ENCODE peak calls at places on chromosome 20, in six cellular contexts. O is A549, V is GM12878, X is H1, E is HepG2, W is K562. Z is an unnamed sample.

GRCh38 chr20:44714701-44715494 is at the start of gene CCN5:
- DNase-seq in O (peak), V (no peak), X (no peak), E (peak), W (peak), Z (peak)

GRCh38 chr20:46954490-46955038 is 59.9 kb downstream of the EYA2 start:
- DNase-seq in O (peak), V (no peak), X (no peak), E (no peak), W (no peak), Z (peak)

GRCh38 chr20:2742934-2743559 is 50.5 kb downstream of the EBF4 start:
- DNase-seq in O (peak), V (no peak), X (peak), E (peak), W (peak), Z (peak)

GRCh38 chr20:63469019-63469712 is 3.3 kb downstream of the KCNQ2 start:
- DNase-seq in O (no peak), V (no peak), X (no peak), E (no peak), W (no peak), Z (no peak)

GRCh38 chr20:14193443-14193842 is 144.0 kb downstream of the FLRT3 start:
- DNase-seq in O (peak), V (no peak), X (no peak), E (no peak), W (no peak), Z (no peak)

GRCh38 chr20:63775096-63775978 is 35.8 kb downstream of the SLC2A4RG start:
- DNase-seq in O (no peak), V (no peak), X (no peak), E (no peak), W (peak), Z (peak)

GRCh38 chr20:7984192-7984591 is 35.4 kb downstream of the TMX4 start:
- DNase-seq in O (no peak), V (no peak), X (peak), E (no peak), W (no peak), Z (no peak)

GRCh38 chr20:8213831-8214587 is 81.9 kb downstream of the PLCB1 start:
- DNase-seq in O (no peak), V (peak), X (no peak), E (no peak), W (no peak), Z (no peak)

GRCh38 chr20:46000571-46001145 is 8.1 kb upstream of the MMP9 start:
- DNase-seq in O (no peak), V (no peak), X (no peak), E (no peak), W (no peak), Z (no peak)

GRCh38 chr20:45816951-45817651 is 4.7 kb downstream of the UBE2C start:
- DNase-seq in O (no peak), V (no peak), X (no peak), E (no peak), W (no peak), Z (no peak)

GRCh38 chr20:45983279-45983743 is 11.3 kb upstream of the ZNF335 start:
- DNase-seq in O (no peak), V (no peak), X (no peak), E (no peak), W (peak), Z (no peak)

GRCh38 chr20:62860391-62860923 is 1.2 kb downstream of the TCFL5 start:
- DNase-seq in O (no peak), V (no peak), X (no peak), E (peak), W (no peak), Z (peak)

GRCh38 chr20:36835025-36835424 is 40.9 kb upstream of the TLDC2 start:
- DNase-seq in O (no peak), V (no peak), X (no peak), E (no peak), W (no peak), Z (no peak)

GRCh38 chr20:5085380-5085779 is 34.4 kb downstream of the PCNA start:
- DNase-seq in O (no peak), V (no peak), X (no peak), E (no peak), W (no peak), Z (no peak)

GRCh38 chr20:4443016-4443415 is 278.7 kb upstream of the PRND start:
- DNase-seq in O (no peak), V (no peak), X (no peak), E (no peak), W (no peak), Z (no peak)

GRCh38 chr20:36827541-36828279 is 48.2 kb upstream of the TLDC2 start:
- DNase-seq in O (no peak), V (peak), X (no peak), E (no peak), W (no peak), Z (no peak)

GRCh38 chr20:36434383-36434782 is 106.9 kb upstream of the MYL9 start:
- DNase-seq in O (no peak), V (no peak), X (no peak), E (no peak), W (no peak), Z (no peak)

GRCh38 chr20:64090165-64090564 is 6.0 kb upstream of the LKAAEAR1 start:
- DNase-seq in O (no peak), V (no peak), X (no peak), E (no peak), W (peak), Z (no peak)

GRCh38 chr20:14561733-14562132 is 224.3 kb upstream of the FLRT3 start:
- DNase-seq in O (no peak), V (no peak), X (no peak), E (no peak), W (no peak), Z (peak)

GRCh38 chr20:59525500-59526241 is 78.7 kb upstream of the PHACTR3 start:
- DNase-seq in O (peak), V (no peak), X (no peak), E (peak), W (peak), Z (peak)

GRCh38 chr20:63682384-63683139 is 13.9 kb upstream of the TNFRSF6B start:
- DNase-seq in O (peak), V (no peak), X (no peak), E (peak), W (no peak), Z (peak)

GRCh38 chr20:51529027-51529749 is 13.3 kb downstream of the NFATC2 start:
- DNase-seq in O (no peak), V (no peak), X (no peak), E (no peak), W (peak), Z (peak)

GRCh38 chr20:62464080-62464770 is 11.6 kb downstream of the GATA5 start:
- DNase-seq in O (no peak), V (no peak), X (no peak), E (no peak), W (no peak), Z (no peak)

GRCh38 chr20:63295846-63296245 is 2.9 kb downstream of the COL20A1 start:
- DNase-seq in O (no peak), V (no peak), X (no peak), E (no peak), W (no peak), Z (no peak)

GRCh38 chr20:9945406-9945805 is 89.4 kb upstream of the ANKEF1 start:
- DNase-seq in O (peak), V (no peak), X (no peak), E (no peak), W (no peak), Z (peak)

GRCh38 chr20:63582382-63583063 is 8.5 kb upstream of the HELZ2 start:
- DNase-seq in O (no peak), V (no peak), X (no peak), E (no peak), W (no peak), Z (no peak)

DNA sequence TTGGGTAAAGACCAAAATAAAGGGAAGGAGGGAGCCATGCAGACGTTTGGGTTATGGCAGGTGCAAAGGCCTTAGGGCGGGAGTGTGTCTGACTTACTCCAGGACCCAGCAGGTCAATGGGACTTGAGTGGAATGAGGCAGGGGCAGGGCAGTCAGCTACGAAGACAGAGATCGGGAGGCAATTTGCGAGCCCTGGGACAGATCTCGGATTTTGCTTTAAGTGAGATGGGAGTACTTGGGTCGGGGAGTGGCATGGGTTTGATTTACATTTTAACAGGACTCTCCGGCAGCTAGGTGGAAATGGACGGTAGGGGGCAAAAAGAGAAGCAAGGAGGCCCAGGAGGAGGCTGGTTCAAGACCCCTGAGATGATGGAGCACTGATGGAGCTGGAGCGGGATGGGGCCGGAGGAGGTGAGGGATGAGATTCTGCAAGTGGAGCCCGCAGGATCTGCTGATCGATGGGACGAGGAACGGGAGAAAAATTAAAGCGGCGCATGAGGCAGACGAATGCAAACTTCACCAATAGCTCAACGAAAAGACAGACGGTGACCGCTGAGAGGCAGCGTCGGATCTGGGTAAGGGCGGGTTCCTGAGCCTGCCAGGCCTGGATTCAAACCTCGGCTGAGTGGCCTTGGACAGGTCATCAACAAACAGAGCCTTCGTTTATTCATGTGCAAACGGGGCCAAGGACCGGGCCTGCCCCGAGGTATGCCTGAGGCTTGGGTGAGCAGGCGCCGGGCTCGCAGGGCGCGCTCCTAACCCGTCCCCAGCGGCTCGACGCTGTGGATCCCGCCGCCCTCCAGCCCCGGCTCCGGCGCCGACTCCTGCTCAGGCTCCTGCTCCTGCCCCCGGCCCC is 774 bp upstream of the RBCK1 start:
- DNase-seq in O (peak), V (no peak), X (peak), E (peak), W (peak), Z (peak)
- H3K4me2 ChIP-seq in O (peak), V (peak), X (peak), E (peak), W (peak), Z (peak)

GRCh38 chr20:33666293-33667244 is at the start of gene ACTL10:
- DNase-seq in O (no peak), V (peak), X (peak), E (no peak), W (peak), Z (peak)
- TF ChIP-seq POLR2A in O (no peak), V (peak), X (peak), E (no peak), W (peak), Z (no peak)

GRCh38 chr20:57960803-57961575 is 251.2 kb upstream of the PMEPA1 start:
- DNase-seq in O (no peak), V (no peak), X (no peak), E (no peak), W (no peak), Z (no peak)

GRCh38 chr20:57959589-57959988 is 249.8 kb upstream of the PMEPA1 start:
- DNase-seq in O (no peak), V (no peak), X (no peak), E (no peak), W (no peak), Z (no peak)

GRCh38 chr20:57958050-57958420 is 248.2 kb upstream of the PMEPA1 start:
- DNase-seq in O (no peak), V (no peak), X (no peak), E (no peak), W (no peak), Z (no peak)

GRCh38 chr20:57957397-57958049 is 247.7 kb upstream of the PMEPA1 start:
- DNase-seq in O (no peak), V (no peak), X (no peak), E (no peak), W (no peak), Z (no peak)

DNA sequence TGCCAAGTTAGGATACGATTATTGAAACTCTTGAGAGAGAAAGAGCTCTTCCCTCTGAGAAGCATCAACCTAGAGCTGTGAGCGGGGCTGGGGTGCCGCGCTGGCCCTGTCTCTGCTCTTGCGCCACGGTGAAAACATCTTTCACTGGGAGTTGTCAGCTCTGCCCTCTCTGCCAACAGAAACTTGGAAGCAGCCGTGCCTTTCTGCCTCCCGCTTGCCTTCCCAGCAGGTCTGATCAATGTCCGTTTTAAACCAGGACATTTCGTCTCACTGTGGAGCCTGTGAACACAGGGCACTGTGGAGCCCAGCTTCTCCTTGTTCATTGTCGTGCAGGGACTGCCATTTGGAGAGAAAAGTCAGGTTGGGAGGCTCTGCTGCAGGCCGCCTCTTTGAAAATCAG is 249.2 kb upstream of the PMEPA1 start:
- DNase-seq in O (no peak), V (no peak), X (no peak), E (no peak), W (no peak), Z (no peak)
- TF ChIP-seq RFX5 in O (no peak), V (no peak), X (no peak), E (no peak), W (no peak), Z (no peak)

DNA sequence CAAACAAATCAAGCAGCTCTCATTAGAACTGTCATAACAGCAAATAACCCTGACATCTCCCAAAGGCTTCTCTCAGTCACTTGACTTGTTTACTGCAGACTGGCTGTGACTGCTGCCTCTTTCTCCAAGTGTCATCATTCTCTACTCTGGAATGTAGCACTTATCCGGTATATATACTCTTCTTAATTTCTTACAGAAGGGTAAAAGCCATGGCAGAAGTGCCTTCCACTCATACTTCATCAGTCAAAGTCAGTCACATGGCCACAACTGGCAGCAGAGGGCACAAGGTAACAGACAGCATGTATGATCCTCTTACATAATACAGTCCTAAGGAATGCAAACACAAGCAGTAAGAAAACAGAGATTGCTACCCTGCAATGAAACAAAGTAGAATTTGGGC is 9.3 kb downstream of the NAPB start:
- DNase-seq in O (peak), V (no peak), X (no peak), E (peak), W (no peak), Z (peak)
- H3K4me2 ChIP-seq in O (peak), V (no peak), X (no peak), E (no peak), W (no peak), Z (peak)

GRCh38 chr20:49285233-49285668 is 7.4 kb upstream of the ZNFX1 start:
- DNase-seq in O (no peak), V (no peak), X (no peak), E (no peak), W (no peak), Z (no peak)

GRCh38 chr20:49286689-49287551 is 9.1 kb upstream of the ZNFX1 start:
- DNase-seq in O (peak), V (no peak), X (no peak), E (peak), W (no peak), Z (peak)

GRCh38 chr20:49287555-49288249 is 9.8 kb upstream of the ZNFX1 start:
- DNase-seq in O (no peak), V (no peak), X (no peak), E (peak), W (no peak), Z (peak)

GRCh38 chr20:49284818-49285217 is 7.0 kb upstream of the ZNFX1 start:
- DNase-seq in O (no peak), V (no peak), X (no peak), E (no peak), W (no peak), Z (no peak)

GRCh38 chr20:49285813-49286494 is 8.1 kb upstream of the ZNFX1 start:
- DNase-seq in O (no peak), V (no peak), X (no peak), E (no peak), W (no peak), Z (no peak)
- TF ChIP-seq POLR2A in O (no peak), V (peak), X (peak), E (peak), W (peak), Z (no peak)

GRCh38 chr20:19774086-19774933 is 16.3 kb downstream of the RIN2 start:
- DNase-seq in O (no peak), V (no peak), X (no peak), E (peak), W (no peak), Z (no peak)
- TF ChIP-seq RFX5 in O (no peak), V (no peak), X (no peak), E (no peak), W (no peak), Z (no peak)

DNA sequence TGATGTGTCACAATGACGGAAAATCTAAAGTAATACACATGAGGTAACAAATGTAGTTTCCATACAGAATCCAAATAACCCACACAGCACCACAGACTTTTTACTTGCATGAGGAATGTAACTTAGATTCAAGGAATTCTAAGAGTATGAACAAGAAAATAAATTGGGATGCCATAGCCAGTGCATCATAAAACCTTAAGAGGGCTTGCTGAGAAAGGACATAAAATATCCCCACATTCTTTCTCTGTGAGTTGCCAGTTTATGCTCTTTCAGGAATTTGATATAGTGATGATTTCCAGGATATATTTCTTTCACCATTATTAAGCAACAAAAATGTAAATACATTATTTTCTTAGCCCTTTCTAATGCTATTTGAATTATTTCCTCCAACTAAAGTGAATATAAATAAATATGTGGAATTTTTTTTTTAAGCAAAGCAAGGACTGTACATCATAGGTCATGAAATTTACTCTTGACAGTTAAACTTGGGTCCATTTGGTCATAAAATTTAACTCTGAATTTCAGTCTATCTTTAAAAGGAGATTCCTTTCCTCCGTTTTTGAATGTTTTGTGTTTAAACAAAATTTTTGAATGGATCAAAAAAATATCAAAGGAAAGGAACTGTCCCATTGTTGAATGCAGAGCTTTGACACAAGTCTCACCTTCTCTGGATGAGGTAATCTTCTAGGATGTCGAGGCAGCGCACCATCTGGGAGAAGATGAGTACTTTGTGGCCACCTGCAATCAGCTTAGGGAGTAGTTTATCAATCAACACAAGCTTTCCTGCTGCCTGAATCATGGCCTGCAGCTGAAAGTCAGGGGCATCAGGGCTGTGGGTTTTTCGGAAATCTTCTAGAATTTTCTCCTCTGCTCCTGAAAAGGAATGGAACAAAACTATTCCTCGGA is 116.3 kb upstream of the EMILIN3 start:
- DNase-seq in O (peak), V (no peak), X (no peak), E (no peak), W (no peak), Z (peak)
- H3K4me2 ChIP-seq in O (peak), V (no peak), X (no peak), E (no peak), W (no peak), Z (peak)

GRCh38 chr20:34675561-34675960 is 1.3 kb downstream of the PIGU start:
- DNase-seq in O (no peak), V (no peak), X (no peak), E (no peak), W (no peak), Z (no peak)

GRCh38 chr20:34673411-34673810 is 3.5 kb downstream of the PIGU start:
- DNase-seq in O (no peak), V (no peak), X (no peak), E (no peak), W (no peak), Z (no peak)

GRCh38 chr20:34680586-34680985 is 3.7 kb upstream of the PIGU start:
- DNase-seq in O (no peak), V (no peak), X (no peak), E (no peak), W (no peak), Z (no peak)

GRCh38 chr20:34675993-34676641 is 775 bp downstream of the PIGU start:
- DNase-seq in O (no peak), V (no peak), X (no peak), E (no peak), W (no peak), Z (no peak)

GRCh38 chr20:34676642-34677373 is at the start of gene PIGU:
- DNase-seq in O (peak), V (peak), X (peak), E (peak), W (peak), Z (peak)
- TF ChIP-seq POLR2A in O (peak), V (peak), X (peak), E (peak), W (peak), Z (peak)

Z was measured in IMR-90.